ENCODE peak calls at places on chromosome 16, in nine cellular contexts. I is CD8-positive, alpha-beta T cell; J is activated B cell treated with CpG ODN at 0.5 μM for 24 hours; E is pancreas; Y is RWPE2; D is T-cell; N is left colon; R is activated naive CD4-positive, alpha-beta T cell treated with anti-CD3 and anti-CD28 coated beads, Interleukin-2, amount 50 U/mL, for 72 hours; W is PC-3. H is an unnamed sample.

GRCh38 chr16:29743827-29744531 is 1.8 kb downstream of the C16orf54 start:
- ATAC-seq in I (peak; percentile 14), J (no peak), E (no peak), Y (no peak), D (no peak), N (no peak), R (no peak), W (no peak), H (no peak)

GRCh38 chr16:55476625-55477533 is 2.1 kb upstream of the MMP2 start:
- ATAC-seq in I (no peak), J (no peak), E (no peak), Y (no peak), D (no peak), N (no peak), R (no peak), W (no peak), H (no peak)

GRCh38 chr16:57675752-57676623 is 7.9 kb downstream of the ADGRG3 start:
- ATAC-seq in I (no peak), J (no peak), E (no peak), Y (no peak), D (no peak), N (no peak), R (no peak), W (no peak), H (no peak)

GRCh38 chr16:75333770-75334169 is 82.3 kb upstream of the BCAR1 start:
- ATAC-seq in I (no peak), J (peak; percentile 21), E (no peak), Y (no peak), D (no peak), N (no peak), R (no peak), W (no peak), H (no peak)

GRCh38 chr16:11774065-11774626 is 22.9 kb downstream of the ZC3H7A start:
- ATAC-seq in I (no peak), J (no peak), E (no peak), Y (no peak), D (no peak), N (no peak), R (no peak), W (no peak), H (no peak)

GRCh38 chr16:8426569-8426968 is 163.7 kb downstream of the TMEM114 start:
- ATAC-seq in I (no peak), J (no peak), E (no peak), Y (no peak), D (no peak), N (no peak), R (no peak), W (no peak), H (no peak)

GRCh38 chr16:67016143-67016542 is 12.8 kb upstream of the CBFB start:
- ATAC-seq in I (no peak), J (no peak), E (no peak), Y (no peak), D (no peak), N (no peak), R (no peak), W (no peak), H (no peak)

GRCh38 chr16:66278111-66278531 is 88.4 kb upstream of the CDH5 start:
- ATAC-seq in I (no peak), J (no peak), E (no peak), Y (peak; percentile 82), D (no peak), N (peak; percentile 79), R (no peak), W (peak; percentile 73), H (peak; percentile 96)

GRCh38 chr16:2768403-2769089 is 8.5 kb downstream of the ELOB start:
- ATAC-seq in I (no peak), J (no peak), E (no peak), Y (peak; percentile 30), D (no peak), N (no peak), R (no peak), W (no peak), H (peak; percentile 66)

GRCh38 chr16:24518498-24518897 is 20.9 kb upstream of the RBBP6 start:
- ATAC-seq in I (no peak), J (no peak), E (no peak), Y (no peak), D (no peak), N (no peak), R (no peak), W (no peak), H (no peak)

H was measured in esophagus mucosa.